ENCODE peak calls at places on chromosomes 13 and 19, in seven cellular contexts. P is neural crest cell, X is NCI-H345, F is NT2/D1, K is RWPE1, Z is head of caudate nucleus, I is NCI-H1694 treated with DMSO at 0.1 percent for 48 hours. M is an unnamed sample.

GRCh38 chr19:54063350-54064078 is at the start of gene VSTM1:
- DNase-seq in P (no peak), Z (no peak), K (no peak), F (no peak), X (no peak), I (no peak), M (no peak)

GRCh38 chr13:92137519-92137918 is 739.1 kb downstream of the GPC5 start:
- DNase-seq in X (no peak), K (no peak), F (no peak), P (no peak), Z (no peak), I (no peak), M (no peak)

GRCh38 chr13:75857291-75857690 is 221.2 kb downstream of the LMO7 start:
- DNase-seq in F (no peak), P (no peak), K (no peak), I (no peak), X (no peak), Z (no peak), M (no peak)

GRCh38 chr19:46618670-46619231 is 6.1 kb downstream of the PTGIR start:
- DNase-seq in P (no peak), X (peak), K (no peak), Z (no peak), F (no peak), I (peak), M (no peak)

GRCh38 chr13:20796791-20797513 is 23.2 kb upstream of the EEF1AKMT1 start:
- DNase-seq in X (no peak), P (no peak), I (no peak), Z (no peak), K (no peak), F (no peak), M (no peak)

GRCh38 chr13:72062566-72062965 is 195.6 kb upstream of the DACH1 start:
- DNase-seq in P (no peak), Z (no peak), X (peak), K (no peak), I (no peak), F (peak), M (no peak)

GRCh38 chr13:112184851-112185371 is 118.0 kb downstream of the SOX1 start:
- DNase-seq in I (no peak), P (no peak), F (no peak), X (no peak), Z (no peak), K (no peak), M (no peak)

GRCh38 chr13:27476943-27477681 is 26.7 kb upstream of the MTIF3 start:
- DNase-seq in X (no peak), K (peak), Z (no peak), I (no peak), P (no peak), F (no peak), M (no peak)

GRCh38 chr13:109918179-109918651 is 131.8 kb upstream of the IRS2 start:
- DNase-seq in I (no peak), P (no peak), F (no peak), K (no peak), Z (no peak), X (no peak), M (no peak)

GRCh38 chr19:47102561-47103135 is 10.9 kb downstream of the ZC3H4 start:
- DNase-seq in K (no peak), F (no peak), Z (no peak), I (no peak), X (no peak), P (no peak), M (no peak)

GRCh38 chr19:46970815-46971214 is 48.8 kb upstream of the NPAS1 start:
- DNase-seq in K (no peak), I (no peak), P (no peak), F (no peak), X (no peak), Z (no peak), M (no peak)

GRCh38 chr19:29678484-29679106 is 13.3 kb downstream of the PLEKHF1 start:
- DNase-seq in P (no peak), K (no peak), Z (no peak), F (no peak), I (no peak), X (no peak), M (no peak)

GRCh38 chr19:4015705-4016402 is 8.3 kb downstream of the PIAS4 start:
- DNase-seq in F (no peak), K (no peak), X (no peak), P (no peak), I (no peak), Z (no peak), M (no peak)

GRCh38 chr19:20247016-20247683 is 80.1 kb downstream of the ZNF486 start:
- DNase-seq in F (peak), K (no peak), P (peak), Z (peak), I (no peak), X (peak), M (no peak)

GRCh38 chr19:47699360-47699917 is 13.8 kb upstream of the EHD2 start:
- DNase-seq in X (peak), Z (peak), K (peak), I (no peak), P (peak), F (no peak), M (no peak)

M was measured in NCI-H2171.